ENCODE peak calls at places on chromosomes 3 and 15, in five cellular contexts. B is cerebellar cortex; H is CD8-positive, alpha-beta memory T cell; J is right cardiac atrium; Q is testis. G is an unnamed sample.

GRCh38 chr15:59814409-59814808 is 125.3 kb upstream of the BNIP2 start:
- DNase-seq in B (no peak), H (peak), J (no peak), Q (no peak), G (peak)

GRCh38 chr15:25176616-25176923 is 221.8 kb downstream of the SNRPN start:
- DNase-seq in B (no peak), H (peak), J (peak), Q (no peak), G (no peak)

GRCh38 chr3:37741644-37742043 is 120.0 kb upstream of the CTDSPL start:
- DNase-seq in B (peak), H (no peak), J (peak), Q (peak), G (no peak)

GRCh38 chr15:97961067-97961954 is 808 bp downstream of the ARRDC4 start:
- DNase-seq in B (peak), H (no peak), J (peak), Q (peak), G (no peak)

GRCh38 chr3:72086712-72087093 is 301.8 kb upstream of the PROK2 start:
- DNase-seq in B (no peak), H (no peak), J (peak), Q (no peak), G (no peak)

GRCh38 chr3:19060404-19060803 is 87.9 kb upstream of the KCNH8 start:
- DNase-seq in B (no peak), H (no peak), J (no peak), Q (no peak), G (no peak)

GRCh38 chr15:32886441-32886840 is 168.6 kb downstream of the GREM1 start:
- DNase-seq in B (no peak), H (no peak), J (no peak), Q (no peak), G (no peak)

GRCh38 chr15:70741107-70741511 is 22.2 kb downstream of the UACA start:
- DNase-seq in B (no peak), H (no peak), J (peak), Q (peak), G (no peak)

GRCh38 chr3:30914696-30915095 is 20.2 kb upstream of the GADL1 start:
- DNase-seq in B (no peak), H (no peak), J (no peak), Q (no peak), G (no peak)

GRCh38 chr3:123075359-123075758 is 8.5 kb downstream of the PDIA5 start:
- DNase-seq in B (no peak), H (no peak), J (no peak), Q (no peak), G (no peak)

GRCh38 chr3:140610544-140610943 is 67.3 kb upstream of the TRIM42 start:
- DNase-seq in B (no peak), H (no peak), J (no peak), Q (no peak), G (no peak)

GRCh38 chr3:139323146-139323545 is 20.7 kb upstream of the MRPS22 start:
- DNase-seq in B (no peak), H (no peak), J (no peak), Q (no peak), G (no peak)

GRCh38 chr3:156356537-156357363 is 198.2 kb downstream of the SSR3 start:
- DNase-seq in B (no peak), H (no peak), J (no peak), Q (no peak), G (no peak)

GRCh38 chr3:15303216-15303615 is 29.2 kb downstream of the SH3BP5 start:
- DNase-seq in B (no peak), H (no peak), J (no peak), Q (no peak), G (no peak)

GRCh38 chr15:96359772-96360498 is 29.4 kb downstream of the NR2F2 start:
- DNase-seq in B (no peak), H (no peak), J (peak), Q (no peak), G (no peak)

G was measured in activated gamma-delta T cell treated with anti-CD3 and anti-CD28 coated beads, Interleukin-2, amount 50 U/mL, for 16 hours.